ENCODE peak calls at places on chromosome 13, in seven cellular contexts. B, Z, Q, X, M, R and P are unnamed samples.

GRCh38 chr13:98299954-98300350 is 122.9 kb upstream of the RNF113B start:
- DNase-seq in B (no peak), Z (no peak), Q (no peak), X (no peak), M (no peak), R (no peak), P (no peak)

GRCh38 chr13:37164635-37165034 is 59.2 kb upstream of the CSNK1A1L start:
- DNase-seq in B (no peak), Z (no peak), Q (no peak), X (no peak), M (no peak), R (no peak), P (no peak)

GRCh38 chr13:36475468-36475867 is 43.2 kb downstream of the CCNA1 start:
- DNase-seq in B (peak), Z (no peak), Q (no peak), X (no peak), M (peak), R (peak), P (no peak)

GRCh38 chr13:29101404-29101803 is 281.3 kb downstream of the MTUS2 start:
- DNase-seq in B (no peak), Z (no peak), Q (no peak), X (no peak), M (no peak), R (no peak), P (no peak)

GRCh38 chr13:113367020-113367560 is 3.2 kb upstream of the GRTP1 start:
- DNase-seq in B (no peak), Z (no peak), Q (no peak), X (no peak), M (no peak), R (no peak), P (no peak)

GRCh38 chr13:47288546-47288945 is 391.7 kb upstream of the HTR2A start:
- DNase-seq in B (no peak), Z (no peak), Q (no peak), X (no peak), M (no peak), R (no peak), P (no peak)

GRCh38 chr13:71254384-71254783 is 612.6 kb downstream of the DACH1 start:
- DNase-seq in B (no peak), Z (no peak), Q (no peak), X (no peak), M (no peak), R (no peak), P (no peak)

GRCh38 chr13:73782781-73783180 is 351.4 kb downstream of the KLF12 start:
- DNase-seq in B (no peak), Z (no peak), Q (no peak), X (no peak), M (peak), R (peak), P (no peak)

GRCh38 chr13:21354721-21355120 is 104.4 kb downstream of the ZDHHC20 start:
- DNase-seq in B (no peak), Z (no peak), Q (no peak), X (no peak), M (no peak), R (no peak), P (no peak)

GRCh38 chr13:30831515-30831914 is 74.6 kb upstream of the MEDAG start:
- DNase-seq in B (no peak), Z (no peak), Q (no peak), X (no peak), M (no peak), R (peak), P (no peak)

GRCh38 chr13:113403255-113404104 is 39.5 kb upstream of the GRTP1 start:
- DNase-seq in B (no peak), Z (no peak), Q (no peak), X (no peak), M (no peak), R (no peak), P (no peak)

GRCh38 chr13:46804391-46804815 is 7.4 kb upstream of the ESD start:
- DNase-seq in B (no peak), Z (no peak), Q (no peak), X (no peak), M (no peak), R (peak), P (no peak)

GRCh38 chr13:35471466-35472307 is 4.8 kb downstream of the MAB21L1 start:
- DNase-seq in B (no peak), Z (no peak), Q (no peak), X (no peak), M (no peak), R (no peak), P (no peak)

GRCh38 chr13:45356966-45357689 is 16.1 kb upstream of the TPT1 start:
- DNase-seq in B (no peak), Z (no peak), Q (no peak), X (no peak), M (no peak), R (no peak), P (no peak)

GRCh38 chr13:113141591-113141950 is 16.9 kb upstream of the PROZ start:
- DNase-seq in B (no peak), Z (no peak), Q (no peak), X (no peak), M (peak), R (no peak), P (no peak)

GRCh38 chr13:98923641-98924397 is 54.0 kb downstream of the DOCK9 start:
- DNase-seq in B (no peak), Z (no peak), Q (no peak), X (no peak), M (no peak), R (no peak), P (no peak)

GRCh38 chr13:21478881-21479808 is 20.0 kb upstream of the ZDHHC20 start:
- DNase-seq in B (no peak), Z (peak), Q (no peak), X (no peak), M (peak), R (peak), P (no peak)

GRCh38 chr13:97250560-97250959 is 28.4 kb downstream of the MBNL2 start:
- DNase-seq in B (no peak), Z (no peak), Q (no peak), X (no peak), M (no peak), R (no peak), P (no peak)

GRCh38 chr13:97359181-97360057 is 74.5 kb upstream of the RAP2A start:
- DNase-seq in B (no peak), Z (peak), Q (no peak), X (no peak), M (peak), R (peak), P (no peak)

GRCh38 chr13:103006706-103007426 is 59.4 kb downstream of the SLC10A2 start:
- DNase-seq in B (no peak), Z (no peak), Q (peak), X (no peak), M (no peak), R (no peak), P (no peak)

GRCh38 chr13:89977203-89977602 is 1370.3 kb upstream of the MIR17HG start:
- DNase-seq in B (no peak), Z (no peak), Q (no peak), X (no peak), M (no peak), R (no peak), P (no peak)

GRCh38 chr13:96181886-96182285 is 92.0 kb downstream of the HS6ST3 start:
- DNase-seq in B (no peak), Z (no peak), Q (no peak), X (no peak), M (no peak), R (no peak), P (no peak)

GRCh38 chr13:109191422-109191821 is 562.0 kb downstream of the MYO16 start:
- DNase-seq in B (no peak), Z (no peak), Q (no peak), X (no peak), M (no peak), R (no peak), P (no peak)

GRCh38 chr13:96958286-96958891 is 35.9 kb downstream of the OXGR1 start:
- DNase-seq in B (no peak), Z (peak), Q (no peak), X (no peak), M (peak), R (peak), P (no peak)

GRCh38 chr13:61039302-61039701 is 376.3 kb downstream of the PCDH20 start:
- DNase-seq in B (no peak), Z (no peak), Q (no peak), X (no peak), M (no peak), R (no peak), P (no peak)

GRCh38 chr13:31629085-31629785 is 110.1 kb upstream of the RXFP2 start:
- DNase-seq in B (no peak), Z (no peak), Q (no peak), X (no peak), M (no peak), R (no peak), P (no peak)

GRCh38 chr13:39893808-39894207 is 238.3 kb downstream of the COG6 start:
- DNase-seq in B (no peak), Z (no peak), Q (no peak), X (no peak), M (no peak), R (no peak), P (no peak)

GRCh38 chr13:29613101-29613500 is 17.6 kb upstream of the SLC7A1 start:
- DNase-seq in B (no peak), Z (no peak), Q (no peak), X (no peak), M (no peak), R (no peak), P (no peak)

GRCh38 chr13:74129500-74130144 is 4.6 kb downstream of the KLF12 start:
- DNase-seq in B (no peak), Z (peak), Q (no peak), X (no peak), M (no peak), R (no peak), P (no peak)

GRCh38 chr13:22062478-22063205 is 391.8 kb downstream of the FGF9 start:
- DNase-seq in B (no peak), Z (no peak), Q (no peak), X (no peak), M (no peak), R (no peak), P (no peak)

GRCh38 chr13:99959127-99959529 is 12.4 kb downstream of the ZIC5 start:
- DNase-seq in B (no peak), Z (no peak), Q (no peak), X (no peak), M (no peak), R (no peak), P (no peak)
- TF ChIP-seq POLR2AphosphoS5 in B (no peak), Z (no peak), Q (no peak), X (no peak), M (no peak), R (no peak), P (no peak)

GRCh38 chr13:79427265-79427664 is 21.2 kb upstream of the RBM26 start:
- DNase-seq in B (no peak), Z (no peak), Q (no peak), X (no peak), M (no peak), R (no peak), P (no peak)

GRCh38 chr13:79429309-79429708 is 23.3 kb upstream of the RBM26 start:
- DNase-seq in B (no peak), Z (no peak), Q (no peak), X (no peak), M (no peak), R (no peak), P (no peak)

GRCh38 chr13:79423801-79424642 is 18.0 kb upstream of the RBM26 start:
- DNase-seq in B (no peak), Z (peak), Q (no peak), X (no peak), M (peak), R (peak), P (no peak)

GRCh38 chr13:79417741-79418140 is 11.7 kb upstream of the RBM26 start:
- DNase-seq in B (no peak), Z (no peak), Q (no peak), X (no peak), M (no peak), R (no peak), P (no peak)

DNA sequence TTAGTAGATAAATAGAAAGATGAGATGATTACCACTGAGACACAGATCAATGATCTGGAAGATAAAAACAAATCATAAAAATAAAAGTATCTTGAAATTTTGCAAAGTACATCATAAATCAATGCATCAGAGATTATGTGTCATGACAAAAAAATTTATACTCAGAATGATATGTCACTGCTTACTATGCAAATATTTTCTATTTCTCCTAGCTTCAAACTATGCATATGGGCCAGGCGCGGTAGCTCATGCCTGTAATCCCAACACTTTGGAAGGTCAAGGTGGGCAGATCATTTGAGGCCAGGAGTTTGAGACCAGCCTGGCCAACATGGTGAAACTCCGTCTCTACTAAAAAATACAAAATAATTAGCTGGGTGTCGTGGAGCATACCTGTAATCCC is 17.3 kb upstream of the RBM26 start:
- DNase-seq in B (no peak), Z (no peak), Q (no peak), X (no peak), M (no peak), R (no peak), P (no peak)
- TF ChIP-seq TAF1 in B (no peak), Z (no peak), Q (no peak), X (no peak), M (no peak), R (no peak), P (no peak)

GRCh38 chr13:111304603-111305289 is 15.7 kb upstream of the TEX29 start:
- DNase-seq in B (no peak), Z (no peak), Q (no peak), X (no peak), M (no peak), R (no peak), P (no peak)

GRCh38 chr13:111298214-111298975 is 22.0 kb upstream of the TEX29 start:
- DNase-seq in B (no peak), Z (no peak), Q (no peak), X (no peak), M (no peak), R (no peak), P (no peak)

GRCh38 chr13:111303559-111303958 is 16.9 kb upstream of the TEX29 start:
- DNase-seq in B (no peak), Z (no peak), Q (no peak), X (no peak), M (no peak), R (no peak), P (no peak)

GRCh38 chr13:111302045-111302722 is 18.3 kb upstream of the TEX29 start:
- DNase-seq in B (no peak), Z (no peak), Q (no peak), X (no peak), M (no peak), R (no peak), P (no peak)

DNA sequence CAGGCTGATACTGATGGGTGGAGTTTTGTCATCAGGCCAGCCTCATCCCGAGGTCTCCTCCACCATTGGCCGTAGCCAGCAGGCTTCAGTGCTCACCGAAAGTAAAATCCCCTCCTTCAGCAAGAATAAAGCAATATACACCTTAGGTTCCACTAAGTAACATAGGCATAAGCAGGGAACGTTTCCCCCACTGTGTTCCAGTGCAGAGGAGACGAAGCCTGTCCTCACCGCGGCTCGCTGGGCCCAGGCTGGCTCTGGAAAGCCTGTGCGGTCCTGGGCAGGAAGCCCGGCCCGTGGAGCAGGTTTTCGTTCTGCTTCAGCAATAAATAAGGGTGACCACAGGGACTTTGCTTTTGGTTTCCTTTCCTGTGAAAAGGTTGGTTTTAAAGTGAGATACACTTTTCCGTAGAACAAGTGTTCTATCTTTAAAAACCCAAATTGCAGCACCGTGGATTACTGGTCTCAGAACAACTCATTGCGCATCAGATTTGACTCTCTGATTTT is 16.3 kb upstream of the TEX29 start:
- DNase-seq in B (no peak), Z (no peak), Q (peak), X (no peak), M (no peak), R (no peak), P (no peak)
- TF ChIP-seq POLR2AphosphoS5 in B (no peak), Z (no peak), Q (no peak), X (no peak), M (no peak), R (no peak), P (no peak)

DNA sequence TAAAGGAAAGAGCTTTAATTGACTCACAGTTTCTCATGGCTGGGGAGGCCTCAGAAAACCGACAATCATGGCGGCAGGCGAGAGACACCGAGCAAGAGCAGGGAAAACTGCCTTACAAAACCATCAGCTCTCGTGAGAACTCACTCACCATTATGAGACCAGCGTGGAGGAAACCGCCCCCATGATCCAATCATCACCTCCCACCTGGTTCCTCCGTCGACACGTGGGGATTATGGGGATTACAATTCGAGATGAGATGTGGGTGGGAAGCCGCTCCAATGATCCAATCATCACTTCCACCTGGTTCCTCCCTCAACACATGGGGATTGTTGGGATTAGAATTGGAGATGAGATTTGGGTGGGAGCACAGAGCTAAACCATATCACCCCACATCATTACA is 293.9 kb downstream of the ABCC4 start:
- DNase-seq in B (no peak), Z (peak), Q (no peak), X (no peak), M (no peak), R (no peak), P (no peak)
- TF ChIP-seq TAF1 in B (no peak), Z (no peak), Q (no peak), X (no peak), M (no peak), R (no peak), P (no peak)